ENCODE peak calls at places on chromosomes 13 and 19, in seven cellular contexts. One of them, this sample, is unnamed.

GRCh38 chr13:38417727-38418126 is 68.1 kb downstream of the UFM1 start:
- DNase-seq in stomach: no peak
- DNase-seq in H1: no peak
- DNase-seq in SK-N-SH: peak; percentile 14
- DNase-seq in prostate gland: no peak
- DNase-seq in esophagus muscularis mucosa: no peak
- DNase-seq in GM23338: peak; percentile 60
- DNase-seq in this sample: no peak

GRCh38 chr13:96958286-96958891 is 35.9 kb downstream of the OXGR1 start:
- DNase-seq in esophagus muscularis mucosa: no peak
- DNase-seq in stomach: peak; percentile 27
- DNase-seq in H1: no peak
- DNase-seq in prostate gland: peak; percentile 11
- DNase-seq in SK-N-SH: peak; percentile 30
- DNase-seq in GM23338: peak; percentile 84
- DNase-seq in this sample: no peak

GRCh38 chr13:74246398-74246975 is 112.3 kb upstream of the KLF12 start:
- DNase-seq in prostate gland: no peak
- DNase-seq in SK-N-SH: no peak
- DNase-seq in GM23338: no peak
- DNase-seq in stomach: no peak
- DNase-seq in H1: no peak
- DNase-seq in esophagus muscularis mucosa: no peak
- DNase-seq in this sample: no peak

GRCh38 chr13:84902243-84902642 is 897.0 kb downstream of the SLITRK6 start:
- DNase-seq in H1: no peak
- DNase-seq in esophagus muscularis mucosa: no peak
- DNase-seq in stomach: no peak
- DNase-seq in GM23338: no peak
- DNase-seq in SK-N-SH: no peak
- DNase-seq in prostate gland: no peak
- DNase-seq in this sample: no peak

GRCh38 chr13:20128459-20128927 is 32.4 kb downstream of the GJA3 start:
- DNase-seq in H1: no peak
- DNase-seq in esophagus muscularis mucosa: no peak
- DNase-seq in prostate gland: peak; percentile 42
- DNase-seq in GM23338: no peak
- DNase-seq in SK-N-SH: peak; percentile 50
- DNase-seq in stomach: peak; percentile 48
- DNase-seq in this sample: no peak

GRCh38 chr19:574658-575526 is 2.5 kb downstream of the BSG start:
- DNase-seq in prostate gland: no peak
- DNase-seq in SK-N-SH: no peak
- DNase-seq in stomach: peak; percentile 69
- DNase-seq in H1: no peak
- DNase-seq in GM23338: peak; percentile 16
- DNase-seq in esophagus muscularis mucosa: no peak
- DNase-seq in this sample: no peak

GRCh38 chr19:19457691-19458090 is 52.2 kb downstream of the GATAD2A start:
- DNase-seq in GM23338: no peak
- DNase-seq in esophagus muscularis mucosa: no peak
- DNase-seq in prostate gland: no peak
- DNase-seq in SK-N-SH: no peak
- DNase-seq in H1: no peak
- DNase-seq in stomach: no peak
- DNase-seq in this sample: no peak

GRCh38 chr19:18762125-18763023 is 28.7 kb downstream of the COMP start:
- DNase-seq in esophagus muscularis mucosa: no peak
- DNase-seq in SK-N-SH: peak; percentile 82
- DNase-seq in prostate gland: peak; percentile 93
- DNase-seq in stomach: peak; percentile 98
- DNase-seq in GM23338: peak; percentile 65
- DNase-seq in H1: no peak
- DNase-seq in this sample: peak; percentile 95

GRCh38 chr19:23318143-23318542 is 67.9 kb upstream of the ZNF724 start:
- DNase-seq in prostate gland: no peak
- DNase-seq in stomach: no peak
- DNase-seq in SK-N-SH: no peak
- DNase-seq in H1: no peak
- DNase-seq in esophagus muscularis mucosa: no peak
- DNase-seq in GM23338: no peak
- DNase-seq in this sample: no peak

GRCh38 chr13:20411638-20412342 is 113.9 kb downstream of the CRYL1 start:
- DNase-seq in esophagus muscularis mucosa: no peak
- DNase-seq in SK-N-SH: no peak
- DNase-seq in GM23338: no peak
- DNase-seq in stomach: no peak
- DNase-seq in prostate gland: no peak
- DNase-seq in H1: no peak
- DNase-seq in this sample: peak; percentile 10

GRCh38 chr19:48674921-48675824 is 2.4 kb upstream of the NTN5 start:
- DNase-seq in SK-N-SH: peak; percentile 96
- DNase-seq in H1: no peak
- DNase-seq in prostate gland: peak; percentile 84
- DNase-seq in stomach: peak; percentile 88
- DNase-seq in esophagus muscularis mucosa: peak; percentile 93
- DNase-seq in GM23338: peak; percentile 97
- DNase-seq in this sample: peak; percentile 80

GRCh38 chr13:45356966-45357689 is 16.1 kb upstream of the TPT1 start:
- DNase-seq in GM23338: no peak
- DNase-seq in H1: no peak
- DNase-seq in esophagus muscularis mucosa: no peak
- DNase-seq in SK-N-SH: no peak
- DNase-seq in stomach: no peak
- DNase-seq in prostate gland: no peak
- DNase-seq in this sample: no peak

GRCh38 chr13:31367410-31367809 is 167.6 kb downstream of the B3GLCT start:
- DNase-seq in H1: no peak
- DNase-seq in GM23338: peak; percentile 19
- DNase-seq in SK-N-SH: no peak
- DNase-seq in esophagus muscularis mucosa: no peak
- DNase-seq in stomach: no peak
- DNase-seq in prostate gland: no peak
- DNase-seq in this sample: no peak

GRCh38 chr19:34327851-34328250 is 37.1 kb upstream of the GPI start:
- DNase-seq in SK-N-SH: no peak
- DNase-seq in esophagus muscularis mucosa: no peak
- DNase-seq in prostate gland: no peak
- DNase-seq in GM23338: no peak
- DNase-seq in stomach: no peak
- DNase-seq in H1: no peak
- DNase-seq in this sample: no peak

GRCh38 chr19:35347930-35348298 is 212 bp downstream of the FFAR1 start:
- DNase-seq in GM23338: no peak
- DNase-seq in H1: no peak
- DNase-seq in esophagus muscularis mucosa: peak; percentile 19
- DNase-seq in SK-N-SH: no peak
- DNase-seq in stomach: no peak
- DNase-seq in prostate gland: no peak
- DNase-seq in this sample: peak; percentile 20

GRCh38 chr19:888615-889385 is 4.2 kb downstream of the MED16 start:
- DNase-seq in prostate gland: no peak
- DNase-seq in GM23338: no peak
- DNase-seq in esophagus muscularis mucosa: no peak
- DNase-seq in SK-N-SH: no peak
- DNase-seq in H1: no peak
- DNase-seq in stomach: no peak
- DNase-seq in this sample: no peak

GRCh38 chr13:48125794-48126228 is 30.9 kb upstream of the MED4 start:
- DNase-seq in prostate gland: no peak
- DNase-seq in H1: no peak
- DNase-seq in SK-N-SH: no peak
- DNase-seq in esophagus muscularis mucosa: no peak
- DNase-seq in stomach: no peak
- DNase-seq in GM23338: no peak
- DNase-seq in this sample: peak; percentile 46

GRCh38 chr13:43348397-43348796 is 325.0 kb downstream of the DNAJC15 start:
- DNase-seq in SK-N-SH: no peak
- DNase-seq in GM23338: no peak
- DNase-seq in esophagus muscularis mucosa: no peak
- DNase-seq in H1: no peak
- DNase-seq in stomach: no peak
- DNase-seq in prostate gland: no peak
- DNase-seq in this sample: no peak

GRCh38 chr13:49858183-49858856 is 65.8 kb upstream of the KPNA3 start:
- DNase-seq in H1: no peak
- DNase-seq in esophagus muscularis mucosa: no peak
- DNase-seq in stomach: no peak
- DNase-seq in prostate gland: peak; percentile 36
- DNase-seq in SK-N-SH: no peak
- DNase-seq in GM23338: no peak
- DNase-seq in this sample: no peak

GRCh38 chr19:11291415-11291814 is 4.5 kb upstream of the TSPAN16 start:
- DNase-seq in stomach: no peak
- DNase-seq in SK-N-SH: no peak
- DNase-seq in prostate gland: no peak
- DNase-seq in GM23338: no peak
- DNase-seq in H1: no peak
- DNase-seq in esophagus muscularis mucosa: no peak
- DNase-seq in this sample: no peak

GRCh38 chr19:11288349-11288748 is 7.6 kb upstream of the TSPAN16 start:
- DNase-seq in SK-N-SH: peak; percentile 49
- DNase-seq in GM23338: peak; percentile 44
- DNase-seq in esophagus muscularis mucosa: no peak
- DNase-seq in H1: no peak
- DNase-seq in stomach: no peak
- DNase-seq in prostate gland: no peak
- DNase-seq in this sample: no peak

GRCh38 chr19:11284535-11284934 is 11.4 kb upstream of the TSPAN16 start:
- DNase-seq in esophagus muscularis mucosa: no peak
- DNase-seq in stomach: no peak
- DNase-seq in SK-N-SH: no peak
- DNase-seq in H1: no peak
- DNase-seq in prostate gland: no peak
- DNase-seq in GM23338: no peak
- DNase-seq in this sample: no peak

GRCh38 chr19:11281336-11282049 is 14.5 kb upstream of the TSPAN16 start:
- DNase-seq in SK-N-SH: peak; percentile 67
- DNase-seq in prostate gland: no peak
- DNase-seq in GM23338: no peak
- DNase-seq in esophagus muscularis mucosa: no peak
- DNase-seq in stomach: no peak
- DNase-seq in H1: no peak
- DNase-seq in this sample: no peak

GRCh38 chr19:11286312-11286974 is 9.5 kb upstream of the TSPAN16 start:
- DNase-seq in stomach: no peak
- DNase-seq in prostate gland: no peak
- DNase-seq in H1: no peak
- DNase-seq in GM23338: no peak
- DNase-seq in SK-N-SH: no peak
- DNase-seq in esophagus muscularis mucosa: no peak
- DNase-seq in this sample: no peak
- H3K4me3 ChIP-seq in stomach: no peak overlapping the region
- H3K4me3 ChIP-seq in prostate gland: no peak overlapping the region
- H3K4me3 ChIP-seq in H1: no peak overlapping the region
- H3K4me3 ChIP-seq in GM23338: no peak overlapping the region
- H3K4me3 ChIP-seq in SK-N-SH: no peak overlapping the region
- H3K4me3 ChIP-seq in esophagus muscularis mucosa: no peak overlapping the region
- H3K4me3 ChIP-seq in this sample: no peak overlapping the region

GRCh38 chr19:38250821-38251563 is 5.2 kb downstream of the PPP1R14A start:
- DNase-seq in SK-N-SH: no peak
- DNase-seq in prostate gland: no peak
- DNase-seq in esophagus muscularis mucosa: no peak
- DNase-seq in GM23338: peak; percentile 41
- DNase-seq in stomach: peak; percentile 60
- DNase-seq in H1: no peak
- DNase-seq in this sample: no peak
- TF ChIP-seq POLR2AphosphoS5 in SK-N-SH: no peak
- TF ChIP-seq POLR2AphosphoS5 in prostate gland: no peak
- TF ChIP-seq POLR2AphosphoS5 in esophagus muscularis mucosa: no peak
- TF ChIP-seq POLR2AphosphoS5 in GM23338: no peak
- TF ChIP-seq POLR2AphosphoS5 in stomach: no peak
- TF ChIP-seq POLR2AphosphoS5 in H1: no peak
- TF ChIP-seq POLR2AphosphoS5 in this sample: no peak

DNA sequence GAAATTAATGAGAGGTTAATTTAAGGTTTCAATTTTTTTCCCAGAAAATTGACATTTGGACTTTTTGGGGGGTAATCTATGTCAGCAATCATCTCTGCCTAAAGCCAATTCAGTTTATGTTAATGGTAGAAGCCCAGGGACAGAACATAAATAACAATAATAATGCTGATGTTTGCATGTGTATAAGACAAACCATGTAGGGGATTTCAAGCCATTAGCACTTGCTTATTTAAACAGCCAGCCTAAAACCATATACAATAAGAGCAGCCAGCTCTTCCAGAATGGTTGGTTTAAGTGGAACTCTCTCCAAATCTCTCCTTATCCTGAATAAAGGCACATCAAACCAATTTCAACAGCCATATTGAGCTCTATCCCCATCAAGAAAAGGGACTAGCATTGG is 7.0 kb upstream of the FOXO1 start:
- DNase-seq in GM23338: no peak
- DNase-seq in stomach: no peak
- DNase-seq in prostate gland: no peak
- DNase-seq in H1: no peak
- DNase-seq in SK-N-SH: no peak
- DNase-seq in esophagus muscularis mucosa: no peak
- DNase-seq in this sample: no peak
- H3K4me3 ChIP-seq in GM23338: peak overlapping the region; percentile 4
- H3K4me3 ChIP-seq in stomach: no peak overlapping the region
- H3K4me3 ChIP-seq in prostate gland: no peak overlapping the region
- H3K4me3 ChIP-seq in H1: no peak overlapping the region
- H3K4me3 ChIP-seq in SK-N-SH: no peak overlapping the region
- H3K4me3 ChIP-seq in esophagus muscularis mucosa: no peak overlapping the region
- H3K4me3 ChIP-seq in this sample: no peak overlapping the region

GRCh38 chr19:13027557-13027956 is 32.3 kb downstream of the NFIX start:
- DNase-seq in H1: no peak
- DNase-seq in stomach: no peak
- DNase-seq in SK-N-SH: no peak
- DNase-seq in GM23338: no peak
- DNase-seq in esophagus muscularis mucosa: no peak
- DNase-seq in prostate gland: no peak
- DNase-seq in this sample: no peak

GRCh38 chr19:13025819-13026477 is 30.7 kb downstream of the NFIX start:
- DNase-seq in stomach: no peak
- DNase-seq in H1: no peak
- DNase-seq in SK-N-SH: no peak
- DNase-seq in prostate gland: no peak
- DNase-seq in GM23338: no peak
- DNase-seq in esophagus muscularis mucosa: no peak
- DNase-seq in this sample: no peak

GRCh38 chr19:13024958-13025653 is 29.8 kb downstream of the NFIX start:
- DNase-seq in SK-N-SH: no peak
- DNase-seq in esophagus muscularis mucosa: no peak
- DNase-seq in H1: no peak
- DNase-seq in prostate gland: no peak
- DNase-seq in stomach: no peak
- DNase-seq in GM23338: peak; percentile 69
- DNase-seq in this sample: no peak

GRCh38 chr19:13027031-13027430 is 31.8 kb downstream of the NFIX start:
- DNase-seq in H1: no peak
- DNase-seq in SK-N-SH: no peak
- DNase-seq in GM23338: no peak
- DNase-seq in esophagus muscularis mucosa: no peak
- DNase-seq in prostate gland: no peak
- DNase-seq in stomach: no peak
- DNase-seq in this sample: no peak

GRCh38 chr19:13026478-13026999 is 31.3 kb downstream of the NFIX start:
- DNase-seq in H1: no peak
- DNase-seq in esophagus muscularis mucosa: no peak
- DNase-seq in prostate gland: no peak
- DNase-seq in GM23338: no peak
- DNase-seq in stomach: peak; percentile 68
- DNase-seq in SK-N-SH: no peak
- DNase-seq in this sample: no peak
- TF ChIP-seq POLR2AphosphoS5 in H1: no peak
- TF ChIP-seq POLR2AphosphoS5 in esophagus muscularis mucosa: no peak
- TF ChIP-seq POLR2AphosphoS5 in prostate gland: peak; percentile 66
- TF ChIP-seq POLR2AphosphoS5 in GM23338: no peak
- TF ChIP-seq POLR2AphosphoS5 in stomach: peak; percentile 33
- TF ChIP-seq POLR2AphosphoS5 in SK-N-SH: no peak
- TF ChIP-seq POLR2AphosphoS5 in this sample: no peak

This sample was measured in breast epithelium.